ENCODE peak calls at places on chromosomes 11 and 22, in seven cellular contexts. One of them, this sample, is unnamed.

GRCh38 chr11:123188508-123189165 is 6.4 kb downstream of the CLMP start:
- DNase-seq in brain microvascular endothelial cell: peak
- DNase-seq in AG09319: no peak
- DNase-seq in kidney glomerular epithelial cell: peak
- DNase-seq in T-helper 2 cell treated with Interferon-gamma antibody and Interleukin-4, amounts not matched to agents 5 μg/mL and 100 μg/mL, for 36 hours: no peak
- DNase-seq in upper lobe of left lung: no peak
- DNase-seq in stimulated activated CD4-positive, alpha-beta T cell treated with anti-CD3 and anti-CD28 coated beads, Interleukin-4, amount 100 ng/mL, for 4 hours: no peak
- DNase-seq in this sample: no peak

GRCh38 chr11:103683581-103683980 is 352.9 kb upstream of the DDI1 start:
- DNase-seq in upper lobe of left lung: no peak
- DNase-seq in brain microvascular endothelial cell: peak
- DNase-seq in AG09319: no peak
- DNase-seq in stimulated activated CD4-positive, alpha-beta T cell treated with anti-CD3 and anti-CD28 coated beads, Interleukin-4, amount 100 ng/mL, for 4 hours: no peak
- DNase-seq in kidney glomerular epithelial cell: no peak
- DNase-seq in T-helper 2 cell treated with Interferon-gamma antibody and Interleukin-4, amounts not matched to agents 5 μg/mL and 100 μg/mL, for 36 hours: no peak
- DNase-seq in this sample: no peak

GRCh38 chr11:58222730-58223129 is 6.0 kb downstream of the OR10Q1 start:
- DNase-seq in T-helper 2 cell treated with Interferon-gamma antibody and Interleukin-4, amounts not matched to agents 5 μg/mL and 100 μg/mL, for 36 hours: no peak
- DNase-seq in upper lobe of left lung: no peak
- DNase-seq in kidney glomerular epithelial cell: no peak
- DNase-seq in stimulated activated CD4-positive, alpha-beta T cell treated with anti-CD3 and anti-CD28 coated beads, Interleukin-4, amount 100 ng/mL, for 4 hours: no peak
- DNase-seq in brain microvascular endothelial cell: no peak
- DNase-seq in AG09319: no peak
- DNase-seq in this sample: no peak

GRCh38 chr11:77517226-77517625 is 43.3 kb upstream of the PAK1 start:
- DNase-seq in brain microvascular endothelial cell: no peak
- DNase-seq in upper lobe of left lung: no peak
- DNase-seq in AG09319: no peak
- DNase-seq in stimulated activated CD4-positive, alpha-beta T cell treated with anti-CD3 and anti-CD28 coated beads, Interleukin-4, amount 100 ng/mL, for 4 hours: no peak
- DNase-seq in T-helper 2 cell treated with Interferon-gamma antibody and Interleukin-4, amounts not matched to agents 5 μg/mL and 100 μg/mL, for 36 hours: no peak
- DNase-seq in kidney glomerular epithelial cell: no peak
- DNase-seq in this sample: no peak

GRCh38 chr11:9002920-9003572 is 755 bp downstream of the NRIP3 start:
- DNase-seq in stimulated activated CD4-positive, alpha-beta T cell treated with anti-CD3 and anti-CD28 coated beads, Interleukin-4, amount 100 ng/mL, for 4 hours: peak
- DNase-seq in upper lobe of left lung: no peak
- DNase-seq in T-helper 2 cell treated with Interferon-gamma antibody and Interleukin-4, amounts not matched to agents 5 μg/mL and 100 μg/mL, for 36 hours: no peak
- DNase-seq in AG09319: no peak
- DNase-seq in kidney glomerular epithelial cell: no peak
- DNase-seq in brain microvascular endothelial cell: no peak
- DNase-seq in this sample: no peak

GRCh38 chr11:96015911-96016565 is 92.1 kb upstream of the MTMR2 start:
- DNase-seq in stimulated activated CD4-positive, alpha-beta T cell treated with anti-CD3 and anti-CD28 coated beads, Interleukin-4, amount 100 ng/mL, for 4 hours: no peak
- DNase-seq in AG09319: no peak
- DNase-seq in upper lobe of left lung: no peak
- DNase-seq in T-helper 2 cell treated with Interferon-gamma antibody and Interleukin-4, amounts not matched to agents 5 μg/mL and 100 μg/mL, for 36 hours: peak
- DNase-seq in brain microvascular endothelial cell: no peak
- DNase-seq in kidney glomerular epithelial cell: no peak
- DNase-seq in this sample: no peak

GRCh38 chr11:116501728-116502127 is 271.1 kb downstream of the BUD13 start:
- DNase-seq in kidney glomerular epithelial cell: no peak
- DNase-seq in stimulated activated CD4-positive, alpha-beta T cell treated with anti-CD3 and anti-CD28 coated beads, Interleukin-4, amount 100 ng/mL, for 4 hours: no peak
- DNase-seq in upper lobe of left lung: no peak
- DNase-seq in brain microvascular endothelial cell: no peak
- DNase-seq in T-helper 2 cell treated with Interferon-gamma antibody and Interleukin-4, amounts not matched to agents 5 μg/mL and 100 μg/mL, for 36 hours: no peak
- DNase-seq in AG09319: no peak
- DNase-seq in this sample: no peak

GRCh38 chr22:29202231-29203192 is 3.2 kb upstream of the EMID1 start:
- DNase-seq in AG09319: no peak
- DNase-seq in T-helper 2 cell treated with Interferon-gamma antibody and Interleukin-4, amounts not matched to agents 5 μg/mL and 100 μg/mL, for 36 hours: peak
- DNase-seq in kidney glomerular epithelial cell: no peak
- DNase-seq in upper lobe of left lung: peak
- DNase-seq in stimulated activated CD4-positive, alpha-beta T cell treated with anti-CD3 and anti-CD28 coated beads, Interleukin-4, amount 100 ng/mL, for 4 hours: peak
- DNase-seq in brain microvascular endothelial cell: peak
- DNase-seq in this sample: no peak

GRCh38 chr11:12263141-12263693 is 114.2 kb upstream of the PARVA start:
- DNase-seq in upper lobe of left lung: no peak
- DNase-seq in kidney glomerular epithelial cell: no peak
- DNase-seq in brain microvascular endothelial cell: no peak
- DNase-seq in stimulated activated CD4-positive, alpha-beta T cell treated with anti-CD3 and anti-CD28 coated beads, Interleukin-4, amount 100 ng/mL, for 4 hours: no peak
- DNase-seq in AG09319: no peak
- DNase-seq in T-helper 2 cell treated with Interferon-gamma antibody and Interleukin-4, amounts not matched to agents 5 μg/mL and 100 μg/mL, for 36 hours: no peak
- DNase-seq in this sample: no peak

GRCh38 chr11:57698843-57699365 is 13.1 kb downstream of the MED19 start:
- DNase-seq in upper lobe of left lung: peak
- DNase-seq in AG09319: no peak
- DNase-seq in kidney glomerular epithelial cell: no peak
- DNase-seq in T-helper 2 cell treated with Interferon-gamma antibody and Interleukin-4, amounts not matched to agents 5 μg/mL and 100 μg/mL, for 36 hours: no peak
- DNase-seq in stimulated activated CD4-positive, alpha-beta T cell treated with anti-CD3 and anti-CD28 coated beads, Interleukin-4, amount 100 ng/mL, for 4 hours: no peak
- DNase-seq in brain microvascular endothelial cell: no peak
- DNase-seq in this sample: no peak

GRCh38 chr22:19582033-19582693 is 58.0 kb upstream of the CLDN5 start:
- DNase-seq in kidney glomerular epithelial cell: no peak
- DNase-seq in upper lobe of left lung: no peak
- DNase-seq in AG09319: no peak
- DNase-seq in stimulated activated CD4-positive, alpha-beta T cell treated with anti-CD3 and anti-CD28 coated beads, Interleukin-4, amount 100 ng/mL, for 4 hours: no peak
- DNase-seq in T-helper 2 cell treated with Interferon-gamma antibody and Interleukin-4, amounts not matched to agents 5 μg/mL and 100 μg/mL, for 36 hours: no peak
- DNase-seq in brain microvascular endothelial cell: no peak
- DNase-seq in this sample: no peak

GRCh38 chr11:68471360-68472340 is 11.1 kb downstream of the PPP6R3 start:
- DNase-seq in AG09319: no peak
- DNase-seq in upper lobe of left lung: no peak
- DNase-seq in brain microvascular endothelial cell: peak
- DNase-seq in kidney glomerular epithelial cell: peak
- DNase-seq in T-helper 2 cell treated with Interferon-gamma antibody and Interleukin-4, amounts not matched to agents 5 μg/mL and 100 μg/mL, for 36 hours: peak
- DNase-seq in stimulated activated CD4-positive, alpha-beta T cell treated with anti-CD3 and anti-CD28 coated beads, Interleukin-4, amount 100 ng/mL, for 4 hours: no peak
- DNase-seq in this sample: no peak

This sample was measured in neural crest cell.